ENCODE peak calls at places on chromosomes 13 and 19, in seven cellular contexts. One of them, this sample, is unnamed.

GRCh38 chr13:51861728-51862300 is at the start of gene CCDC70:
- DNase-seq in upper lobe of right lung: no peak
- DNase-seq in cardiac muscle cell: no peak
- DNase-seq in endothelial cell of umbilical vein: peak; percentile 36
- DNase-seq in heart left ventricle: no peak
- DNase-seq in kidney: no peak
- DNase-seq in testis: no peak
- DNase-seq in this sample: no peak

GRCh38 chr13:108834193-108834592 is 204.8 kb downstream of the MYO16 start:
- DNase-seq in cardiac muscle cell: no peak
- DNase-seq in kidney: no peak
- DNase-seq in upper lobe of right lung: no peak
- DNase-seq in endothelial cell of umbilical vein: no peak
- DNase-seq in heart left ventricle: no peak
- DNase-seq in testis: no peak
- DNase-seq in this sample: no peak

GRCh38 chr19:35722897-35723296 is 5.1 kb downstream of the KMT2B start:
- DNase-seq in testis: no peak
- DNase-seq in upper lobe of right lung: no peak
- DNase-seq in endothelial cell of umbilical vein: no peak
- DNase-seq in heart left ventricle: no peak
- DNase-seq in cardiac muscle cell: no peak
- DNase-seq in kidney: peak; percentile 75
- DNase-seq in this sample: no peak

GRCh38 chr19:40578442-40578908 is 1.8 kb downstream of the SHKBP1 start:
- DNase-seq in heart left ventricle: no peak
- DNase-seq in cardiac muscle cell: no peak
- DNase-seq in upper lobe of right lung: no peak
- DNase-seq in endothelial cell of umbilical vein: peak; percentile 28
- DNase-seq in kidney: no peak
- DNase-seq in testis: peak; percentile 75
- DNase-seq in this sample: no peak

GRCh38 chr19:33441277-33441699 is 67.8 kb downstream of the CEBPG start:
- DNase-seq in kidney: peak; percentile 61
- DNase-seq in testis: no peak
- DNase-seq in cardiac muscle cell: no peak
- DNase-seq in endothelial cell of umbilical vein: no peak
- DNase-seq in upper lobe of right lung: peak; percentile 57
- DNase-seq in heart left ventricle: peak; percentile 23
- DNase-seq in this sample: no peak

GRCh38 chr13:86006317-86006716 is 207.1 kb upstream of the SLITRK6 start:
- DNase-seq in cardiac muscle cell: no peak
- DNase-seq in testis: no peak
- DNase-seq in heart left ventricle: no peak
- DNase-seq in endothelial cell of umbilical vein: no peak
- DNase-seq in kidney: no peak
- DNase-seq in upper lobe of right lung: no peak
- DNase-seq in this sample: no peak

GRCh38 chr13:91162180-91162579 is 185.3 kb upstream of the MIR17HG start:
- DNase-seq in cardiac muscle cell: peak; percentile 7
- DNase-seq in endothelial cell of umbilical vein: no peak
- DNase-seq in heart left ventricle: no peak
- DNase-seq in kidney: no peak
- DNase-seq in upper lobe of right lung: no peak
- DNase-seq in testis: no peak
- DNase-seq in this sample: no peak

GRCh38 chr19:49590971-49591730 is at the start of gene PRR12:
- DNase-seq in kidney: peak; percentile 89
- DNase-seq in endothelial cell of umbilical vein: peak; percentile 71
- DNase-seq in testis: peak; percentile 59
- DNase-seq in upper lobe of right lung: peak; percentile 84
- DNase-seq in cardiac muscle cell: peak; percentile 72
- DNase-seq in heart left ventricle: peak; percentile 64
- DNase-seq in this sample: peak; percentile 61

GRCh38 chr19:49470615-49470978 is 3.4 kb upstream of the FLT3LG start:
- DNase-seq in testis: no peak
- DNase-seq in heart left ventricle: no peak
- DNase-seq in kidney: no peak
- DNase-seq in endothelial cell of umbilical vein: no peak
- DNase-seq in upper lobe of right lung: no peak
- DNase-seq in cardiac muscle cell: no peak
- DNase-seq in this sample: no peak

GRCh38 chr19:4986056-4986455 is 17.1 kb downstream of the KDM4B start:
- DNase-seq in endothelial cell of umbilical vein: no peak
- DNase-seq in upper lobe of right lung: no peak
- DNase-seq in heart left ventricle: no peak
- DNase-seq in kidney: no peak
- DNase-seq in testis: no peak
- DNase-seq in cardiac muscle cell: no peak
- DNase-seq in this sample: no peak

GRCh38 chr13:74695021-74695800 is 561.0 kb upstream of the KLF12 start:
- DNase-seq in heart left ventricle: no peak
- DNase-seq in endothelial cell of umbilical vein: no peak
- DNase-seq in kidney: no peak
- DNase-seq in upper lobe of right lung: no peak
- DNase-seq in testis: no peak
- DNase-seq in cardiac muscle cell: peak; percentile 14
- DNase-seq in this sample: no peak

GRCh38 chr19:42131149-42132029 is 857 bp downstream of the POU2F2 start:
- DNase-seq in endothelial cell of umbilical vein: no peak
- DNase-seq in upper lobe of right lung: no peak
- DNase-seq in heart left ventricle: no peak
- DNase-seq in kidney: no peak
- DNase-seq in testis: no peak
- DNase-seq in cardiac muscle cell: no peak
- DNase-seq in this sample: no peak

GRCh38 chr13:98242403-98242802 is 65.3 kb upstream of the RNF113B start:
- DNase-seq in testis: no peak
- DNase-seq in cardiac muscle cell: no peak
- DNase-seq in endothelial cell of umbilical vein: no peak
- DNase-seq in heart left ventricle: no peak
- DNase-seq in kidney: no peak
- DNase-seq in upper lobe of right lung: no peak
- DNase-seq in this sample: no peak

GRCh38 chr13:30982506-30982905 is 50.0 kb downstream of the TEX26 start:
- DNase-seq in heart left ventricle: no peak
- DNase-seq in cardiac muscle cell: no peak
- DNase-seq in kidney: no peak
- DNase-seq in testis: no peak
- DNase-seq in upper lobe of right lung: no peak
- DNase-seq in endothelial cell of umbilical vein: no peak
- DNase-seq in this sample: no peak

GRCh38 chr19:39419003-39419402 is 6.5 kb downstream of the PLEKHG2 start:
- DNase-seq in heart left ventricle: no peak
- DNase-seq in kidney: no peak
- DNase-seq in upper lobe of right lung: no peak
- DNase-seq in endothelial cell of umbilical vein: no peak
- DNase-seq in cardiac muscle cell: no peak
- DNase-seq in testis: no peak
- DNase-seq in this sample: no peak

GRCh38 chr13:52155177-52155576 is 4.2 kb downstream of the NEK3 start:
- DNase-seq in endothelial cell of umbilical vein: no peak
- DNase-seq in cardiac muscle cell: no peak
- DNase-seq in kidney: no peak
- DNase-seq in testis: no peak
- DNase-seq in heart left ventricle: no peak
- DNase-seq in upper lobe of right lung: no peak
- DNase-seq in this sample: no peak

GRCh38 chr19:45931055-45931454 is 16.5 kb upstream of the NANOS2 start:
- DNase-seq in upper lobe of right lung: no peak
- DNase-seq in heart left ventricle: no peak
- DNase-seq in kidney: peak; percentile 21
- DNase-seq in cardiac muscle cell: no peak
- DNase-seq in testis: no peak
- DNase-seq in endothelial cell of umbilical vein: no peak
- DNase-seq in this sample: no peak

GRCh38 chr19:33639034-33639681 is 17.4 kb downstream of the CHST8 start:
- DNase-seq in cardiac muscle cell: no peak
- DNase-seq in kidney: no peak
- DNase-seq in heart left ventricle: no peak
- DNase-seq in testis: no peak
- DNase-seq in endothelial cell of umbilical vein: no peak
- DNase-seq in upper lobe of right lung: peak; percentile 33
- DNase-seq in this sample: no peak

GRCh38 chr19:49579947-49580263 is 451 bp downstream of the NOSIP start:
- DNase-seq in kidney: no peak
- DNase-seq in testis: no peak
- DNase-seq in cardiac muscle cell: no peak
- DNase-seq in upper lobe of right lung: no peak
- DNase-seq in heart left ventricle: no peak
- DNase-seq in endothelial cell of umbilical vein: no peak
- DNase-seq in this sample: no peak

GRCh38 chr13:40422588-40423235 is 243.7 kb downstream of the FOXO1 start:
- DNase-seq in endothelial cell of umbilical vein: no peak
- DNase-seq in upper lobe of right lung: no peak
- DNase-seq in kidney: no peak
- DNase-seq in testis: no peak
- DNase-seq in cardiac muscle cell: no peak
- DNase-seq in heart left ventricle: no peak
- DNase-seq in this sample: no peak

GRCh38 chr13:80612804-80613203 is 271.9 kb upstream of the SPRY2 start:
- DNase-seq in endothelial cell of umbilical vein: no peak
- DNase-seq in heart left ventricle: peak; percentile 21
- DNase-seq in cardiac muscle cell: no peak
- DNase-seq in kidney: no peak
- DNase-seq in upper lobe of right lung: no peak
- DNase-seq in testis: no peak
- DNase-seq in this sample: no peak

GRCh38 chr13:35164324-35164932 is 222.4 kb downstream of the NBEA start:
- DNase-seq in endothelial cell of umbilical vein: peak; percentile 59
- DNase-seq in kidney: no peak
- DNase-seq in heart left ventricle: no peak
- DNase-seq in cardiac muscle cell: peak; percentile 54
- DNase-seq in upper lobe of right lung: no peak
- DNase-seq in testis: no peak
- DNase-seq in this sample: peak; percentile 20

GRCh38 chr19:21023901-21024300 is 3.4 kb downstream of the ZNF430 start:
- DNase-seq in kidney: no peak
- DNase-seq in testis: no peak
- DNase-seq in upper lobe of right lung: no peak
- DNase-seq in endothelial cell of umbilical vein: no peak
- DNase-seq in heart left ventricle: no peak
- DNase-seq in cardiac muscle cell: no peak
- DNase-seq in this sample: no peak

GRCh38 chr19:4870025-4870700 is 2.7 kb upstream of the PLIN3 start:
- DNase-seq in upper lobe of right lung: peak; percentile 73
- DNase-seq in testis: peak; percentile 40
- DNase-seq in kidney: no peak
- DNase-seq in heart left ventricle: peak; percentile 46
- DNase-seq in endothelial cell of umbilical vein: peak; percentile 59
- DNase-seq in cardiac muscle cell: no peak
- DNase-seq in this sample: peak; percentile 98

GRCh38 chr13:40377783-40378182 is 288.7 kb downstream of the FOXO1 start:
- DNase-seq in heart left ventricle: no peak
- DNase-seq in endothelial cell of umbilical vein: no peak
- DNase-seq in upper lobe of right lung: no peak
- DNase-seq in kidney: no peak
- DNase-seq in cardiac muscle cell: no peak
- DNase-seq in testis: no peak
- DNase-seq in this sample: no peak

GRCh38 chr19:18506101-18506534 is 15.8 kb downstream of the ELL start:
- DNase-seq in endothelial cell of umbilical vein: no peak
- DNase-seq in testis: no peak
- DNase-seq in upper lobe of right lung: no peak
- DNase-seq in kidney: no peak
- DNase-seq in cardiac muscle cell: no peak
- DNase-seq in heart left ventricle: peak; percentile 61
- DNase-seq in this sample: no peak
- H3K4me1 ChIP-seq in endothelial cell of umbilical vein: peaks cover 14% of the 10 kb centered on the region
- H3K4me1 ChIP-seq in testis: peaks cover 73% of the 10 kb centered on the region
- H3K4me1 ChIP-seq in upper lobe of right lung: peaks cover 84% of the 10 kb centered on the region
- H3K4me1 ChIP-seq in kidney: peaks cover 89% of the 10 kb centered on the region
- H3K4me1 ChIP-seq in cardiac muscle cell: peaks cover 54% of the 10 kb centered on the region
- H3K4me1 ChIP-seq in heart left ventricle: peaks cover 95% of the 10 kb centered on the region
- H3K4me1 ChIP-seq in this sample: peaks cover 84% of the 10 kb centered on the region

GRCh38 chr19:1131718-1132552 is 28.1 kb downstream of the GPX4 start:
- DNase-seq in endothelial cell of umbilical vein: peak; percentile 90
- DNase-seq in heart left ventricle: peak; percentile 91
- DNase-seq in upper lobe of right lung: peak; percentile 94
- DNase-seq in cardiac muscle cell: peak; percentile 73
- DNase-seq in testis: peak; percentile 79
- DNase-seq in kidney: peak; percentile 98
- DNase-seq in this sample: no peak

GRCh38 chr19:1126984-1127760 is 23.4 kb downstream of the GPX4 start:
- DNase-seq in testis: no peak
- DNase-seq in upper lobe of right lung: no peak
- DNase-seq in heart left ventricle: no peak
- DNase-seq in endothelial cell of umbilical vein: no peak
- DNase-seq in cardiac muscle cell: no peak
- DNase-seq in kidney: no peak
- DNase-seq in this sample: no peak

GRCh38 chr19:1128111-1128510 is 24.3 kb downstream of the GPX4 start:
- DNase-seq in heart left ventricle: no peak
- DNase-seq in endothelial cell of umbilical vein: no peak
- DNase-seq in testis: no peak
- DNase-seq in kidney: no peak
- DNase-seq in upper lobe of right lung: no peak
- DNase-seq in cardiac muscle cell: no peak
- DNase-seq in this sample: no peak

GRCh38 chr19:1130801-1131717 is 27.3 kb downstream of the GPX4 start:
- DNase-seq in kidney: no peak
- DNase-seq in endothelial cell of umbilical vein: peak; percentile 44
- DNase-seq in upper lobe of right lung: no peak
- DNase-seq in cardiac muscle cell: no peak
- DNase-seq in heart left ventricle: no peak
- DNase-seq in testis: no peak
- DNase-seq in this sample: no peak

GRCh38 chr19:1129535-1129934 is 25.7 kb downstream of the GPX4 start:
- DNase-seq in heart left ventricle: no peak
- DNase-seq in kidney: no peak
- DNase-seq in cardiac muscle cell: no peak
- DNase-seq in endothelial cell of umbilical vein: no peak
- DNase-seq in testis: no peak
- DNase-seq in upper lobe of right lung: no peak
- DNase-seq in this sample: no peak
- H3K4me1 ChIP-seq in heart left ventricle: peaks cover 75% of the 10 kb centered on the region
- H3K4me1 ChIP-seq in kidney: peaks cover 17% of the 10 kb centered on the region
- H3K4me1 ChIP-seq in cardiac muscle cell: peaks cover 15% of the 10 kb centered on the region
- H3K4me1 ChIP-seq in endothelial cell of umbilical vein: peaks cover 34% of the 10 kb centered on the region
- H3K4me1 ChIP-seq in testis: peaks cover 27% of the 10 kb centered on the region
- H3K4me1 ChIP-seq in upper lobe of right lung: peaks cover 44% of the 10 kb centered on the region
- H3K4me1 ChIP-seq in this sample: peaks cover 7% of the 10 kb centered on the region

DNA sequence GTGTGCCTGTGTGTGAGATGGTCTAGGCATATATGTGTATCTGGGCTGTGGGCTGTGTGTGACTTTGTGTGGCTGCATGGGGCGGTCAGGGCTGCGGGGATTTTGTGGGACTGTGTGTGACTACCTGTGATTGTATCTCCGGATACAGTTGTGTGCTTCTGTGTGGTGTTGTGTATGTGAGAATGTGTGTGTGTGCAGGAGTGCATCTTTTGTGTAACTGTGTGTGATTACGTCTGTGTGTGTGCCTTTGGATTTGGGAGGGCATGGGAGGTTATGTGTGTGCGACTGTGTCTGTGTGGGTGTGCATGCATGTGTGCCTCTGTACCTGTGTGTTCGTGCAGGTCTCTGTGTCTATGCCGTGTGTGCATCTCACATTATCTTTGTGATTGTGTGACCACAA is 7.4 kb downstream of the EHD2 start:
- DNase-seq in kidney: no peak
- DNase-seq in cardiac muscle cell: no peak
- DNase-seq in endothelial cell of umbilical vein: no peak
- DNase-seq in upper lobe of right lung: no peak
- DNase-seq in testis: no peak
- DNase-seq in heart left ventricle: no peak
- DNase-seq in this sample: no peak
- H3K4me1 ChIP-seq in kidney: peaks cover 4% of the 10 kb centered on the region
- H3K4me1 ChIP-seq in cardiac muscle cell: no peaks in the 10 kb centered on the region
- H3K4me1 ChIP-seq in endothelial cell of umbilical vein: peaks cover 10% of the 10 kb centered on the region
- H3K4me1 ChIP-seq in upper lobe of right lung: peaks cover 47% of the 10 kb centered on the region
- H3K4me1 ChIP-seq in testis: peaks cover 35% of the 10 kb centered on the region
- H3K4me1 ChIP-seq in heart left ventricle: peaks cover 48% of the 10 kb centered on the region
- H3K4me1 ChIP-seq in this sample: peaks cover 53% of the 10 kb centered on the region

GRCh38 chr19:12783226-12783848 is 7.9 kb upstream of the JUNB start:
- DNase-seq in heart left ventricle: no peak
- DNase-seq in upper lobe of right lung: no peak
- DNase-seq in cardiac muscle cell: no peak
- DNase-seq in kidney: no peak
- DNase-seq in testis: no peak
- DNase-seq in endothelial cell of umbilical vein: no peak
- DNase-seq in this sample: no peak
- H3K4me1 ChIP-seq in heart left ventricle: peaks cover 91% of the 10 kb centered on the region
- H3K4me1 ChIP-seq in upper lobe of right lung: peaks cover 75% of the 10 kb centered on the region
- H3K4me1 ChIP-seq in cardiac muscle cell: peaks cover 28% of the 10 kb centered on the region
- H3K4me1 ChIP-seq in kidney: peaks cover 47% of the 10 kb centered on the region
- H3K4me1 ChIP-seq in testis: peaks cover 66% of the 10 kb centered on the region
- H3K4me1 ChIP-seq in endothelial cell of umbilical vein: peaks cover 24% of the 10 kb centered on the region
- H3K4me1 ChIP-seq in this sample: peaks cover 85% of the 10 kb centered on the region

This sample was measured in HepG2.